ENCODE peak calls at places on chromosomes 7 and 10, in seven cellular contexts. X, Q, Z, A, I, W and H are unnamed samples.

GRCh38 chr10:109823196-109823595 is 100.1 kb downstream of the XPNPEP1 start:
- DNase-seq in A (no peak), Q (no peak), X (no peak), Z (no peak), I (no peak), W (no peak), H (no peak)

GRCh38 chr10:30847642-30848041 is 184.0 kb downstream of the ZNF438 start:
- DNase-seq in A (no peak), Z (no peak), X (no peak), W (no peak), Q (no peak), I (no peak), H (no peak)

GRCh38 chr7:51165337-51165736 is 151.3 kb downstream of the COBL start:
- DNase-seq in I (no peak), W (no peak), Q (no peak), Z (no peak), X (no peak), A (no peak), H (no peak)

GRCh38 chr10:110547139-110547761 is 20.2 kb upstream of the SMC3 start:
- DNase-seq in Q (peak), Z (no peak), I (peak), A (peak), X (peak), W (peak), H (no peak)

GRCh38 chr7:44396931-44397525 is 71.6 kb upstream of the CAMK2B start:
- DNase-seq in A (no peak), Z (no peak), W (no peak), X (no peak), Q (no peak), I (peak), H (no peak)

GRCh38 chr7:101615446-101615845 is 13.7 kb downstream of the MYL10 start:
- DNase-seq in Z (no peak), Q (no peak), I (no peak), X (no peak), A (no peak), W (no peak), H (no peak)

GRCh38 chr10:75286901-75287300 is 51.1 kb upstream of the COMTD1 start:
- DNase-seq in X (no peak), A (no peak), Z (no peak), I (no peak), Q (no peak), W (no peak), H (no peak)

GRCh38 chr7:20201380-20201779 is 15.8 kb downstream of the MACC1 start:
- DNase-seq in Z (peak), A (no peak), Q (no peak), X (no peak), W (no peak), I (no peak), H (no peak)